ENCODE peak calls at places on chromosomes 4 and X, in ten cellular contexts. One of them, this sample, is unnamed.
A peak's percentile ranks its signal among the peaks of the same experiment; 100 is the strongest.

GRCh38 chr4:187475901-187476300 is 519.7 kb upstream of the ZFP42 start:
- DNase-seq in adrenal gland: no peak
- DNase-seq in IMR-90: no peak
- DNase-seq in A549: no peak
- DNase-seq in GM12878: no peak
- DNase-seq in erythroblast: no peak
- DNase-seq in sigmoid colon: no peak
- DNase-seq in lower leg skin: no peak
- DNase-seq in GM12892: no peak
- DNase-seq in HCT116: no peak
- DNase-seq in this sample: no peak

GRCh38 chr4:130172156-130172555 is 1076.2 kb downstream of the C4orf33 start:
- DNase-seq in GM12878: no peak
- DNase-seq in sigmoid colon: no peak
- DNase-seq in GM12892: no peak
- DNase-seq in HCT116: no peak
- DNase-seq in erythroblast: no peak
- DNase-seq in IMR-90: no peak
- DNase-seq in A549: no peak
- DNase-seq in lower leg skin: no peak
- DNase-seq in adrenal gland: no peak
- DNase-seq in this sample: no peak

GRCh38 chrX:151386838-151387459 is 10.1 kb upstream of the VMA21 start:
- DNase-seq in A549: no peak
- DNase-seq in GM12892: no peak
- DNase-seq in sigmoid colon: peak; percentile 93
- DNase-seq in lower leg skin: no peak
- DNase-seq in GM12878: no peak
- DNase-seq in adrenal gland: no peak
- DNase-seq in erythroblast: no peak
- DNase-seq in HCT116: no peak
- DNase-seq in IMR-90: peak; percentile 3
- DNase-seq in this sample: no peak

GRCh38 chr4:69095301-69095731 is 958 bp upstream of the UGT2B7 start:
- DNase-seq in HCT116: no peak
- DNase-seq in GM12892: no peak
- DNase-seq in adrenal gland: no peak
- DNase-seq in A549: peak; percentile 89
- DNase-seq in lower leg skin: no peak
- DNase-seq in sigmoid colon: no peak
- DNase-seq in erythroblast: no peak
- DNase-seq in IMR-90: peak; percentile 92
- DNase-seq in GM12878: no peak
- DNase-seq in this sample: no peak

GRCh38 chr4:73867783-73868182 is 1.4 kb upstream of the CXCL1 start:
- DNase-seq in adrenal gland: no peak
- DNase-seq in GM12892: no peak
- DNase-seq in HCT116: peak; percentile 70
- DNase-seq in lower leg skin: no peak
- DNase-seq in IMR-90: no peak
- DNase-seq in erythroblast: no peak
- DNase-seq in GM12878: no peak
- DNase-seq in sigmoid colon: no peak
- DNase-seq in A549: peak; percentile 68
- DNase-seq in this sample: peak; percentile 40

GRCh38 chr4:170339522-170339921 is 249.8 kb upstream of the AADAT start:
- DNase-seq in A549: no peak
- DNase-seq in erythroblast: no peak
- DNase-seq in GM12892: no peak
- DNase-seq in GM12878: no peak
- DNase-seq in sigmoid colon: no peak
- DNase-seq in adrenal gland: no peak
- DNase-seq in HCT116: peak; percentile 24
- DNase-seq in IMR-90: no peak
- DNase-seq in lower leg skin: no peak
- DNase-seq in this sample: no peak

GRCh38 chr4:95533254-95533653 is 15.5 kb downstream of the UNC5C start:
- DNase-seq in lower leg skin: no peak
- DNase-seq in IMR-90: no peak
- DNase-seq in erythroblast: no peak
- DNase-seq in adrenal gland: no peak
- DNase-seq in A549: no peak
- DNase-seq in HCT116: no peak
- DNase-seq in GM12892: no peak
- DNase-seq in GM12878: no peak
- DNase-seq in sigmoid colon: no peak
- DNase-seq in this sample: no peak

GRCh38 chr4:147813107-147813773 is 81.4 kb downstream of the ARHGAP10 start:
- DNase-seq in sigmoid colon: no peak
- DNase-seq in lower leg skin: no peak
- DNase-seq in adrenal gland: no peak
- DNase-seq in A549: no peak
- DNase-seq in erythroblast: no peak
- DNase-seq in HCT116: no peak
- DNase-seq in GM12878: no peak
- DNase-seq in GM12892: no peak
- DNase-seq in IMR-90: no peak
- DNase-seq in this sample: no peak

GRCh38 chr4:92516450-92516849 is 212.7 kb downstream of the GRID2 start:
- DNase-seq in GM12892: no peak
- DNase-seq in erythroblast: no peak
- DNase-seq in adrenal gland: no peak
- DNase-seq in A549: no peak
- DNase-seq in GM12878: no peak
- DNase-seq in HCT116: no peak
- DNase-seq in lower leg skin: no peak
- DNase-seq in sigmoid colon: no peak
- DNase-seq in IMR-90: no peak
- DNase-seq in this sample: no peak

GRCh38 chrX:39814391-39814790 is 283.4 kb downstream of the BCOR start:
- DNase-seq in GM12878: no peak
- DNase-seq in IMR-90: peak; percentile 23
- DNase-seq in GM12892: no peak
- DNase-seq in sigmoid colon: no peak
- DNase-seq in adrenal gland: no peak
- DNase-seq in A549: peak; percentile 38
- DNase-seq in HCT116: peak; percentile 15
- DNase-seq in erythroblast: peak; percentile 59
- DNase-seq in lower leg skin: no peak
- DNase-seq in this sample: no peak

GRCh38 chr4:153542835-153543234 is 76.7 kb downstream of the TMEM131L start:
- DNase-seq in GM12878: no peak
- DNase-seq in GM12892: no peak
- DNase-seq in lower leg skin: no peak
- DNase-seq in adrenal gland: no peak
- DNase-seq in HCT116: no peak
- DNase-seq in A549: no peak
- DNase-seq in IMR-90: no peak
- DNase-seq in erythroblast: peak; percentile 52
- DNase-seq in sigmoid colon: no peak
- DNase-seq in this sample: no peak

GRCh38 chr4:123833156-123833555 is 436.6 kb downstream of the SPRY1 start:
- DNase-seq in lower leg skin: no peak
- DNase-seq in A549: no peak
- DNase-seq in IMR-90: peak; percentile 91
- DNase-seq in GM12892: no peak
- DNase-seq in adrenal gland: no peak
- DNase-seq in HCT116: no peak
- DNase-seq in erythroblast: no peak
- DNase-seq in sigmoid colon: no peak
- DNase-seq in GM12878: no peak
- DNase-seq in this sample: no peak

GRCh38 chr4:1191621-1192020 is 19.2 kb upstream of the SPON2 start:
- DNase-seq in lower leg skin: peak; percentile 85
- DNase-seq in adrenal gland: peak; percentile 26
- DNase-seq in erythroblast: no peak
- DNase-seq in HCT116: no peak
- DNase-seq in IMR-90: no peak
- DNase-seq in A549: no peak
- DNase-seq in sigmoid colon: peak; percentile 64
- DNase-seq in GM12878: no peak
- DNase-seq in GM12892: no peak
- DNase-seq in this sample: peak; percentile 27

GRCh38 chr4:52019941-52020657 is at the start of gene LRRC66:
- DNase-seq in sigmoid colon: no peak
- DNase-seq in adrenal gland: peak; percentile 26
- DNase-seq in lower leg skin: no peak
- DNase-seq in GM12878: no peak
- DNase-seq in IMR-90: no peak
- DNase-seq in erythroblast: no peak
- DNase-seq in HCT116: peak; percentile 49
- DNase-seq in GM12892: no peak
- DNase-seq in A549: peak; percentile 10
- DNase-seq in this sample: peak; percentile 69

GRCh38 chr4:12724520-12724919 is 759.6 kb downstream of the RAB28 start:
- DNase-seq in A549: no peak
- DNase-seq in adrenal gland: no peak
- DNase-seq in sigmoid colon: no peak
- DNase-seq in GM12892: no peak
- DNase-seq in HCT116: no peak
- DNase-seq in erythroblast: peak; percentile 11
- DNase-seq in IMR-90: no peak
- DNase-seq in lower leg skin: no peak
- DNase-seq in GM12878: no peak
- DNase-seq in this sample: no peak

DNA sequence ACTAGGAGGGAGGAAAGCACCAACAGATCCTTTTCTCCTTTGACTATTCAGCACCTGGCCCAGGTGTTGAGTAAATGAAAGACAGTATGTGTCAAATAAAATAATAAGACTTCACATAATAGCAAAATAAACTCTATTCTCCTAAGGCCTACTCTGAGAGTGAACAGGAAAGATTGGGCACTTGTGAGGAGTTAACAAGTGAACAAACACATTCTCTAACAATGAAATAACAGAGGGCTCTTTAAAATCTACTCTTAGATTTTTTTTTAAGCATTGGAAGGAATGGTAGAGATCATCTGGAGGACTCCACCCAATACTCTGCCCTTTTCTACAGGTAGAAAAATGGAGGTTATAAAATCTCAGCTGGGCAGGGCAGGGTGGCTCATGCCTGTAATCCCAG is 39.1 kb upstream of the NOCT start:
- DNase-seq in GM12892: no peak
- DNase-seq in A549: no peak
- DNase-seq in GM12878: no peak
- DNase-seq in IMR-90: no peak
- DNase-seq in sigmoid colon: no peak
- DNase-seq in lower leg skin: no peak
- DNase-seq in HCT116: no peak
- DNase-seq in adrenal gland: no peak
- DNase-seq in erythroblast: no peak
- DNase-seq in this sample: no peak
- TF ChIP-seq POLR2A in GM12892: no peak
- TF ChIP-seq POLR2A in A549: no peak
- TF ChIP-seq POLR2A in GM12878: no peak
- TF ChIP-seq POLR2A in IMR-90: no peak
- TF ChIP-seq POLR2A in sigmoid colon: no peak
- TF ChIP-seq POLR2A in lower leg skin: no peak
- TF ChIP-seq POLR2A in HCT116: no peak
- TF ChIP-seq POLR2A in adrenal gland: no peak
- TF ChIP-seq POLR2A in erythroblast: no peak
- TF ChIP-seq POLR2A in this sample: no peak

GRCh38 chr4:48033825-48034413 is 17.3 kb downstream of the NIPAL1 start:
- DNase-seq in GM12892: no peak
- DNase-seq in erythroblast: peak; percentile 52
- DNase-seq in lower leg skin: no peak
- DNase-seq in IMR-90: peak; percentile 3
- DNase-seq in sigmoid colon: no peak
- DNase-seq in adrenal gland: no peak
- DNase-seq in GM12878: no peak
- DNase-seq in A549: peak; percentile 18
- DNase-seq in HCT116: peak; percentile 10
- DNase-seq in this sample: peak; percentile 52
- TF ChIP-seq POLR2A in GM12892: no peak
- TF ChIP-seq POLR2A in erythroblast: no peak
- TF ChIP-seq POLR2A in lower leg skin: no peak
- TF ChIP-seq POLR2A in IMR-90: no peak
- TF ChIP-seq POLR2A in sigmoid colon: no peak
- TF ChIP-seq POLR2A in adrenal gland: no peak
- TF ChIP-seq POLR2A in GM12878: no peak
- TF ChIP-seq POLR2A in A549: no peak
- TF ChIP-seq POLR2A in HCT116: no peak
- TF ChIP-seq POLR2A in this sample: no peak

DNA sequence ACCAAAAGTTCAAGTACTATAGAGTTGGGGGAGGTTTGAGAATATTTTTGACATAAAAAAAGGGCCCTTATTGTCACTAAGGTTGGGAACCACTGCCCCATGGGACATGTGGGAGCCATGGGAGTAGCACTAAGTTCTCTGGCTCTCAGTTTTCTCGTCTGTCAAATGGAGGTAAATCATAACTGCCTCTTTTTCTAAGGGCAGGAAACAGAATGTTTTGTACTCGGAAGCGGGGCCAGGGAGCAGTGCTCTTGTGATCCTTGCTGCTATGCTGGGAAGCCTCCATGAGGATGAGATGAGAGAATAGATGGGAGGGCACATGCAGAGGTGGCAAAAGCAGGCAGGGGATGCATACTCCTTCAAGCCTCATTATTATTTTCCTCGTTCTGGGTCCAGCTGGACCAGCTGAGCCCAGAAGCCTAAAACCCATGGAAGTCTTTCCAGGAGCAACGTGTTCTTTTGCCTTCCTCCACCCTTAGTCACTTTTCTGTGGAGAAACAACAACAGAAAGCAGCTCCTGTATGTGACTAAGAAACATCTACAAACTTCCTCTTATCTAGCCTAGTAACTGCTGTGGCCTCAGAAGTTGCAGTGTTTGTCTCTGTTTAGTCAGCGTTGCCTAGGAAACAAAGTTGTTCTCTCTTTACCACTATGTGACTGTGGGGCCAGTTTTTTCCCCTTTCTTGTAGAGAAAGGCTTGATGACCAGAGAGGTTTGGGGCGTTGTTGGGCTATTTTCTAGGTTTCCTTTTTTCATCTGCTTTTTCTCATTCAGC is 64.8 kb downstream of the TSC22D3 start:
- DNase-seq in IMR-90: peak; percentile 93
- DNase-seq in GM12878: peak; percentile 87
- DNase-seq in GM12892: peak; percentile 37
- DNase-seq in A549: peak; percentile 84
- DNase-seq in erythroblast: peak; percentile 82
- DNase-seq in sigmoid colon: peak; percentile 70
- DNase-seq in HCT116: peak; percentile 33
- DNase-seq in lower leg skin: peak; percentile 83
- DNase-seq in adrenal gland: peak; percentile 54
- DNase-seq in this sample: no peak
- TF ChIP-seq POLR2A in IMR-90: no peak
- TF ChIP-seq POLR2A in GM12878: no peak
- TF ChIP-seq POLR2A in GM12892: no peak
- TF ChIP-seq POLR2A in A549: no peak
- TF ChIP-seq POLR2A in erythroblast: peak; percentile 72
- TF ChIP-seq POLR2A in sigmoid colon: no peak
- TF ChIP-seq POLR2A in HCT116: no peak
- TF ChIP-seq POLR2A in lower leg skin: no peak
- TF ChIP-seq POLR2A in adrenal gland: no peak
- TF ChIP-seq POLR2A in this sample: no peak

DNA sequence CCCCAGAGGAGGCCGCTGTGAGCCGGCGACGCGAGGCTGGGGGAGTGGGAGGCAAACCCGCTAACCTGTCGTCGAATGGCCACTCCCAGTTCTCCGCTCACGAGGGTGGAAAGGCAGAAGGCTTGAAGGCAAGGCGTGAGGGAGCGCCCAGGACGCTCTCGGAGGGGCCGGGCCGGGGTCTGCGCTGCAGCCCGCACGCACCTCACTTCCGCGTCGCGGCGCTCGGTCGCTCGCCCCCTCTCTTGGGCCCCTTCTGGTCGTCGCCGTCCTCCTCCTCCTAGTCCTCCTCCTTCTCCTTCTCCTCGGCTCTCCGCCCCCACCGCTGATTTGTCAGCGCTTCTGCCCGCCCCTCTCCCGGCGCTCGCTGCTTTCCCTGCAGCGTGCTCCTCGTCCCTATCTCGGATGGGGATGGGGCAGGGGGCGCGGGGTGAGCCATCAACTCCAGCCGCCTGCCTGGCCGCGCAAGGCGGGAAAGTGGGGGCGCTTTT is at the start of gene SNCA:
- DNase-seq in GM12892: no peak
- DNase-seq in sigmoid colon: peak; percentile 90
- DNase-seq in adrenal gland: peak; percentile 58
- DNase-seq in lower leg skin: peak; percentile 93
- DNase-seq in HCT116: no peak
- DNase-seq in GM12878: no peak
- DNase-seq in IMR-90: peak; percentile 21
- DNase-seq in A549: peak; percentile 26
- DNase-seq in erythroblast: peak; percentile 81
- DNase-seq in this sample: peak; percentile 46
- TF ChIP-seq POLR2A in GM12892: no peak
- TF ChIP-seq POLR2A in sigmoid colon: no peak
- TF ChIP-seq POLR2A in adrenal gland: no peak
- TF ChIP-seq POLR2A in lower leg skin: no peak
- TF ChIP-seq POLR2A in HCT116: no peak
- TF ChIP-seq POLR2A in GM12878: no peak
- TF ChIP-seq POLR2A in IMR-90: no peak
- TF ChIP-seq POLR2A in A549: no peak
- TF ChIP-seq POLR2A in erythroblast: peak; percentile 65
- TF ChIP-seq POLR2A in this sample: no peak

This sample was measured in stomach.